ENCODE peak calls at places on chromosomes 4 and X, in nine cellular contexts. One of them, this sample, is unnamed.

GRCh38 chrX:131763674-131764073 is 219.8 kb downstream of the OR13H1 start:
- DNase-seq in keratinocyte: no peak
- DNase-seq in PC-3: peak; percentile 57
- DNase-seq in foreskin keratinocyte: no peak
- DNase-seq in fibroblast of lung: no peak
- DNase-seq in mesenchymal stem cell: no peak
- DNase-seq in uterus: peak; percentile 77
- DNase-seq in AG04450: no peak
- DNase-seq in CD8-positive, alpha-beta memory T cell: no peak
- DNase-seq in this sample: no peak

GRCh38 chr4:74618659-74619058 is 173.7 kb downstream of the AREG start:
- DNase-seq in keratinocyte: no peak
- DNase-seq in PC-3: peak; percentile 84
- DNase-seq in foreskin keratinocyte: no peak
- DNase-seq in fibroblast of lung: no peak
- DNase-seq in mesenchymal stem cell: peak; percentile 45
- DNase-seq in uterus: no peak
- DNase-seq in AG04450: no peak
- DNase-seq in CD8-positive, alpha-beta memory T cell: no peak
- DNase-seq in this sample: no peak

GRCh38 chr4:128635141-128635911 is 174.2 kb upstream of the JADE1 start:
- DNase-seq in keratinocyte: no peak
- DNase-seq in PC-3: no peak
- DNase-seq in foreskin keratinocyte: no peak
- DNase-seq in fibroblast of lung: peak; percentile 73
- DNase-seq in mesenchymal stem cell: peak; percentile 48
- DNase-seq in uterus: no peak
- DNase-seq in AG04450: peak; percentile 43
- DNase-seq in CD8-positive, alpha-beta memory T cell: no peak
- DNase-seq in this sample: no peak

GRCh38 chrX:118066867-118067515 is 49.6 kb downstream of the KLHL13 start:
- DNase-seq in keratinocyte: peak; percentile 17
- DNase-seq in PC-3: peak; percentile 79
- DNase-seq in foreskin keratinocyte: peak; percentile 67
- DNase-seq in fibroblast of lung: no peak
- DNase-seq in mesenchymal stem cell: no peak
- DNase-seq in uterus: no peak
- DNase-seq in AG04450: no peak
- DNase-seq in CD8-positive, alpha-beta memory T cell: no peak
- DNase-seq in this sample: peak; percentile 56

GRCh38 chrX:2924151-2924550 is 5.0 kb downstream of the ARSD start:
- DNase-seq in keratinocyte: no peak
- DNase-seq in PC-3: no peak
- DNase-seq in foreskin keratinocyte: no peak
- DNase-seq in fibroblast of lung: no peak
- DNase-seq in mesenchymal stem cell: no peak
- DNase-seq in uterus: no peak
- DNase-seq in AG04450: no peak
- DNase-seq in CD8-positive, alpha-beta memory T cell: no peak
- DNase-seq in this sample: no peak

GRCh38 chr4:150231108-150231770 is 153.0 kb downstream of the DCLK2 start:
- DNase-seq in keratinocyte: no peak
- DNase-seq in PC-3: no peak
- DNase-seq in foreskin keratinocyte: no peak
- DNase-seq in fibroblast of lung: peak; percentile 68
- DNase-seq in mesenchymal stem cell: peak; percentile 47
- DNase-seq in uterus: no peak
- DNase-seq in AG04450: no peak
- DNase-seq in CD8-positive, alpha-beta memory T cell: no peak
- DNase-seq in this sample: no peak

GRCh38 chrX:19824603-19825002 is 62.8 kb downstream of the SH3KBP1 start:
- DNase-seq in keratinocyte: no peak
- DNase-seq in PC-3: no peak
- DNase-seq in foreskin keratinocyte: no peak
- DNase-seq in fibroblast of lung: peak; percentile 24
- DNase-seq in mesenchymal stem cell: no peak
- DNase-seq in uterus: no peak
- DNase-seq in AG04450: no peak
- DNase-seq in CD8-positive, alpha-beta memory T cell: peak; percentile 61
- DNase-seq in this sample: no peak

GRCh38 chr4:81632581-81633247 is 161.0 kb upstream of the RASGEF1B start:
- DNase-seq in keratinocyte: peak; percentile 82
- DNase-seq in PC-3: peak; percentile 69
- DNase-seq in foreskin keratinocyte: peak; percentile 95
- DNase-seq in fibroblast of lung: no peak
- DNase-seq in mesenchymal stem cell: no peak
- DNase-seq in uterus: no peak
- DNase-seq in AG04450: no peak
- DNase-seq in CD8-positive, alpha-beta memory T cell: no peak
- DNase-seq in this sample: peak; percentile 97

GRCh38 chr4:32425243-32425642 is 1705.1 kb downstream of the PCDH7 start:
- DNase-seq in keratinocyte: no peak
- DNase-seq in PC-3: peak; percentile 57
- DNase-seq in foreskin keratinocyte: no peak
- DNase-seq in fibroblast of lung: no peak
- DNase-seq in mesenchymal stem cell: no peak
- DNase-seq in uterus: no peak
- DNase-seq in AG04450: no peak
- DNase-seq in CD8-positive, alpha-beta memory T cell: no peak
- DNase-seq in this sample: no peak

GRCh38 chrX:19446397-19446796 is 68.9 kb downstream of the MAP3K15 start:
- DNase-seq in keratinocyte: no peak
- DNase-seq in PC-3: no peak
- DNase-seq in foreskin keratinocyte: no peak
- DNase-seq in fibroblast of lung: no peak
- DNase-seq in mesenchymal stem cell: no peak
- DNase-seq in uterus: no peak
- DNase-seq in AG04450: no peak
- DNase-seq in CD8-positive, alpha-beta memory T cell: no peak
- DNase-seq in this sample: no peak

DNA sequence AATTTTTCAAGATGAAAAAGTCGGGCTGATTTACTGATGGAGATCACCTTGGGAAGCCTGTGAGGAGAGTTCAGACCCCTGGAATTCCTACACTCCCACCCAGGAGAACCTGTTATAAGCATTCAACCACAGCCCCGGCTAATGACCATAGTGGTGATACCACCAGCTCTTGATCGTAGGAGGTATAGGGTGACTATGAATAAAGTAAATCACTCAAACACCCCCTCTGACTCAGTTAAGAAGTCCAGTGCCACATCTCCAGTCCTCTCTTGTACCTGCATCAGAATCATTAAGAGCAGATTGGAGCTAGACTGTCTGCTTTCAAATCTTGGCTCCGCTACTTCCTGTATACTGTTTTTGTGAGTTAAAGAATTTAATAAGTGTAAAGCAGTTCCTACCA is 565.0 kb upstream of the DIPK2B start:
- DNase-seq in keratinocyte: no peak
- DNase-seq in PC-3: peak; percentile 30
- DNase-seq in foreskin keratinocyte: no peak
- DNase-seq in fibroblast of lung: no peak
- DNase-seq in mesenchymal stem cell: no peak
- DNase-seq in uterus: no peak
- DNase-seq in AG04450: no peak
- DNase-seq in CD8-positive, alpha-beta memory T cell: no peak
- DNase-seq in this sample: no peak
- H3K27ac ChIP-seq in keratinocyte: peak overlapping the region; percentile 65
- H3K27ac ChIP-seq in PC-3: peak overlapping the region; percentile 98
- H3K27ac ChIP-seq in foreskin keratinocyte: peak overlapping the region; percentile 87
- H3K27ac ChIP-seq in fibroblast of lung: peak overlapping the region; percentile 93
- H3K27ac ChIP-seq in mesenchymal stem cell: peak overlapping the region; percentile 77
- H3K27ac ChIP-seq in uterus: no peak overlapping the region
- H3K27ac ChIP-seq in AG04450: peak overlapping the region; percentile 33
- H3K27ac ChIP-seq in CD8-positive, alpha-beta memory T cell: peak overlapping the region; percentile 9
- H3K27ac ChIP-seq in this sample: peak overlapping the region; percentile 96

GRCh38 chr4:100948911-100949310 is 398.4 kb downstream of the PPP3CA start:
- DNase-seq in keratinocyte: no peak
- DNase-seq in PC-3: no peak
- DNase-seq in foreskin keratinocyte: no peak
- DNase-seq in fibroblast of lung: no peak
- DNase-seq in mesenchymal stem cell: peak; percentile 4
- DNase-seq in uterus: no peak
- DNase-seq in AG04450: no peak
- DNase-seq in CD8-positive, alpha-beta memory T cell: no peak
- DNase-seq in this sample: no peak
- H3K27ac ChIP-seq in keratinocyte: no peak overlapping the region
- H3K27ac ChIP-seq in PC-3: no peak overlapping the region
- H3K27ac ChIP-seq in foreskin keratinocyte: no peak overlapping the region
- H3K27ac ChIP-seq in fibroblast of lung: no peak overlapping the region
- H3K27ac ChIP-seq in mesenchymal stem cell: no peak overlapping the region
- H3K27ac ChIP-seq in uterus: no peak overlapping the region
- H3K27ac ChIP-seq in AG04450: no peak overlapping the region
- H3K27ac ChIP-seq in CD8-positive, alpha-beta memory T cell: no peak overlapping the region
- H3K27ac ChIP-seq in this sample: no peak overlapping the region

DNA sequence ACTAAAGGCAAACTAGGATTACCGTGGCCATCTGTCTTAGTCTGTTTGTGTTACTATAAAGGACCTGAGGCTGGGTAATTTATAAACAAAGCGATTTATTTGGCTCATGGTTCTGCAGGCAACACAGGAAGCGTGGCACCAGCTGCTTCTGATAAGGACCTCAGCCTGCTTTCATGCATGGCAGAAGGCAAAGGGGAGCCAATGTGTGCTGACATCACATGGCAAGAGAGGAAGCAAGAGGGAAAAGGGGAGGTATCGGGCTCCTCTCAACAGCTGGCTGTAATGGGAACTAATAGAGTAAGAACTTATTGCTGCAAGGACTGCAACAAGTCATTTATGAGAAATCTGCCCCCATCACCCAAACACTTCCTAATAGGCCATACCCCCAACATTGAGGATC is 376.6 kb downstream of the GPM6A start:
- DNase-seq in keratinocyte: no peak
- DNase-seq in PC-3: no peak
- DNase-seq in foreskin keratinocyte: no peak
- DNase-seq in fibroblast of lung: peak; percentile 41
- DNase-seq in mesenchymal stem cell: peak; percentile 92
- DNase-seq in uterus: no peak
- DNase-seq in AG04450: no peak
- DNase-seq in CD8-positive, alpha-beta memory T cell: no peak
- DNase-seq in this sample: no peak
- H3K27ac ChIP-seq in keratinocyte: no peak overlapping the region
- H3K27ac ChIP-seq in PC-3: no peak overlapping the region
- H3K27ac ChIP-seq in foreskin keratinocyte: no peak overlapping the region
- H3K27ac ChIP-seq in fibroblast of lung: no peak overlapping the region
- H3K27ac ChIP-seq in mesenchymal stem cell: no peak overlapping the region
- H3K27ac ChIP-seq in uterus: no peak overlapping the region
- H3K27ac ChIP-seq in AG04450: no peak overlapping the region
- H3K27ac ChIP-seq in CD8-positive, alpha-beta memory T cell: no peak overlapping the region
- H3K27ac ChIP-seq in this sample: no peak overlapping the region

GRCh38 chr4:87524456-87524855 is 4.7 kb downstream of the SPARCL1 start:
- DNase-seq in keratinocyte: no peak
- DNase-seq in PC-3: no peak
- DNase-seq in foreskin keratinocyte: no peak
- DNase-seq in fibroblast of lung: no peak
- DNase-seq in mesenchymal stem cell: no peak
- DNase-seq in uterus: no peak
- DNase-seq in AG04450: no peak
- DNase-seq in CD8-positive, alpha-beta memory T cell: no peak
- DNase-seq in this sample: no peak

GRCh38 chr4:87529187-87529586 is at the start of gene SPARCL1:
- DNase-seq in keratinocyte: no peak
- DNase-seq in PC-3: no peak
- DNase-seq in foreskin keratinocyte: no peak
- DNase-seq in fibroblast of lung: peak; percentile 64
- DNase-seq in mesenchymal stem cell: no peak
- DNase-seq in uterus: peak; percentile 57
- DNase-seq in AG04450: no peak
- DNase-seq in CD8-positive, alpha-beta memory T cell: no peak
- DNase-seq in this sample: no peak

GRCh38 chr4:87527446-87528240 is 1.5 kb downstream of the SPARCL1 start:
- DNase-seq in keratinocyte: no peak
- DNase-seq in PC-3: no peak
- DNase-seq in foreskin keratinocyte: no peak
- DNase-seq in fibroblast of lung: no peak
- DNase-seq in mesenchymal stem cell: no peak
- DNase-seq in uterus: peak; percentile 50
- DNase-seq in AG04450: no peak
- DNase-seq in CD8-positive, alpha-beta memory T cell: no peak
- DNase-seq in this sample: no peak

GRCh38 chr4:87523307-87523706 is 5.9 kb downstream of the SPARCL1 start:
- DNase-seq in keratinocyte: no peak
- DNase-seq in PC-3: no peak
- DNase-seq in foreskin keratinocyte: no peak
- DNase-seq in fibroblast of lung: no peak
- DNase-seq in mesenchymal stem cell: no peak
- DNase-seq in uterus: no peak
- DNase-seq in AG04450: no peak
- DNase-seq in CD8-positive, alpha-beta memory T cell: no peak
- DNase-seq in this sample: no peak

GRCh38 chr4:87525636-87526035 is 3.5 kb downstream of the SPARCL1 start:
- DNase-seq in keratinocyte: no peak
- DNase-seq in PC-3: no peak
- DNase-seq in foreskin keratinocyte: peak; percentile 54
- DNase-seq in fibroblast of lung: peak; percentile 87
- DNase-seq in mesenchymal stem cell: peak; percentile 30
- DNase-seq in uterus: peak; percentile 43
- DNase-seq in AG04450: no peak
- DNase-seq in CD8-positive, alpha-beta memory T cell: no peak
- DNase-seq in this sample: no peak
- H3K27ac ChIP-seq in keratinocyte: no peak overlapping the region
- H3K27ac ChIP-seq in PC-3: no peak overlapping the region
- H3K27ac ChIP-seq in foreskin keratinocyte: no peak overlapping the region
- H3K27ac ChIP-seq in fibroblast of lung: no peak overlapping the region
- H3K27ac ChIP-seq in mesenchymal stem cell: no peak overlapping the region
- H3K27ac ChIP-seq in uterus: peak overlapping the region; percentile 95
- H3K27ac ChIP-seq in AG04450: no peak overlapping the region
- H3K27ac ChIP-seq in CD8-positive, alpha-beta memory T cell: no peak overlapping the region
- H3K27ac ChIP-seq in this sample: no peak overlapping the region

GRCh38 chr4:96809563-96809962 is 969.7 kb downstream of the PDHA2 start:
- DNase-seq in keratinocyte: no peak
- DNase-seq in PC-3: no peak
- DNase-seq in foreskin keratinocyte: no peak
- DNase-seq in fibroblast of lung: no peak
- DNase-seq in mesenchymal stem cell: no peak
- DNase-seq in uterus: no peak
- DNase-seq in AG04450: no peak
- DNase-seq in CD8-positive, alpha-beta memory T cell: no peak
- DNase-seq in this sample: no peak
- H3K27ac ChIP-seq in keratinocyte: no peak overlapping the region
- H3K27ac ChIP-seq in PC-3: no peak overlapping the region
- H3K27ac ChIP-seq in foreskin keratinocyte: no peak overlapping the region
- H3K27ac ChIP-seq in fibroblast of lung: no peak overlapping the region
- H3K27ac ChIP-seq in mesenchymal stem cell: no peak overlapping the region
- H3K27ac ChIP-seq in uterus: no peak overlapping the region
- H3K27ac ChIP-seq in AG04450: no peak overlapping the region
- H3K27ac ChIP-seq in CD8-positive, alpha-beta memory T cell: no peak overlapping the region
- H3K27ac ChIP-seq in this sample: no peak overlapping the region

This sample was measured in epithelial cell of prostate.